ENCODE peak calls at places on chromosomes 16 and 17, in eight cellular contexts. P is CD8-positive, alpha-beta T cell; W is tibial nerve; M is fibroblast of lung; S is CD4-positive, alpha-beta T cell; H is lower leg skin; E is fibroblast of mammary gland; Z is BE2C. Y is an unnamed sample.

GRCh38 chr16:2243031-2243528 is 6.8 kb downstream of the DNASE1L2 start:
- DNase-seq in P (no peak), W (no peak), M (no peak), S (no peak), H (no peak), E (no peak), Z (peak; percentile 56), Y (no peak)

GRCh38 chr17:59756236-59756818 is 48.9 kb downstream of the VMP1 start:
- DNase-seq in P (no peak), W (no peak), M (peak; percentile 75), S (no peak), H (no peak), E (peak; percentile 85), Z (no peak), Y (peak; percentile 70)

GRCh38 chr17:19238167-19238505 is 970 bp downstream of the EPN2 start:
- DNase-seq in P (no peak), W (no peak), M (no peak), S (peak; percentile 1), H (no peak), E (no peak), Z (peak; percentile 22), Y (no peak)

GRCh38 chr17:1882836-1883235 is 53.0 kb downstream of the RPA1 start:
- DNase-seq in P (no peak), W (peak; percentile 36), M (peak; percentile 55), S (peak; percentile 7), H (no peak), E (peak; percentile 52), Z (peak; percentile 36), Y (peak; percentile 26)

GRCh38 chr16:87327798-87328495 is 10.8 kb upstream of the C16orf95 start:
- DNase-seq in P (no peak), W (no peak), M (no peak), S (no peak), H (no peak), E (no peak), Z (no peak), Y (no peak)

GRCh38 chr17:53142890-53143289 is 679.8 kb upstream of the KIF2B start:
- DNase-seq in P (no peak), W (no peak), M (peak; percentile 1), S (no peak), H (no peak), E (no peak), Z (peak; percentile 23), Y (no peak)

GRCh38 chr17:28726396-28726911 is 421 bp upstream of the TLCD1 start:
- DNase-seq in P (peak; percentile 68), W (no peak), M (peak; percentile 57), S (peak; percentile 56), H (peak; percentile 62), E (no peak), Z (peak; percentile 60), Y (peak; percentile 82)

GRCh38 chr17:82246365-82247174 is 17.7 kb downstream of the SLC16A3 start:
- DNase-seq in P (peak; percentile 17), W (no peak), M (peak; percentile 60), S (no peak), H (no peak), E (peak; percentile 91), Z (peak; percentile 60), Y (peak; percentile 65)

GRCh38 chr16:4347010-4347409 is 4.1 kb downstream of the PAM16 start:
- DNase-seq in P (no peak), W (no peak), M (peak; percentile 48), S (no peak), H (no peak), E (peak; percentile 70), Z (no peak), Y (no peak)

GRCh38 chr17:18980682-18981384 is 23.7 kb downstream of the FAM83G start:
- DNase-seq in P (no peak), W (no peak), M (no peak), S (no peak), H (no peak), E (peak; percentile 83), Z (no peak), Y (peak; percentile 67)

GRCh38 chr17:76527430-76528111 is 9.9 kb downstream of the CYGB start:
- DNase-seq in P (peak; percentile 70), W (peak; percentile 73), M (peak; percentile 89), S (peak; percentile 52), H (no peak), E (peak; percentile 92), Z (peak; percentile 85), Y (no peak)

GRCh38 chr16:181668-182021 is 1.4 kb downstream of the HBQ1 start:
- DNase-seq in P (no peak), W (no peak), M (no peak), S (no peak), H (no peak), E (peak; percentile 19), Z (no peak), Y (no peak)

GRCh38 chr16:89931964-89932363 is 8.8 kb downstream of the TUBB3 start:
- DNase-seq in P (no peak), W (no peak), M (no peak), S (no peak), H (no peak), E (no peak), Z (no peak), Y (no peak)

GRCh38 chr17:83203472-83204221 is 124.2 kb downstream of the METRNL start:
- DNase-seq in P (no peak), W (peak; percentile 34), M (no peak), S (no peak), H (peak; percentile 35), E (peak; percentile 68), Z (peak; percentile 3), Y (no peak)

GRCh38 chr17:79907217-79907715 is 68.0 kb upstream of the CBX4 start:
- DNase-seq in P (no peak), W (no peak), M (no peak), S (no peak), H (no peak), E (no peak), Z (peak; percentile 1), Y (no peak)
- TF ChIP-seq CTCF in P (no peak), W (no peak), M (no peak), S (no peak), H (no peak), E (no peak), Z (no peak), Y (no peak)

DNA sequence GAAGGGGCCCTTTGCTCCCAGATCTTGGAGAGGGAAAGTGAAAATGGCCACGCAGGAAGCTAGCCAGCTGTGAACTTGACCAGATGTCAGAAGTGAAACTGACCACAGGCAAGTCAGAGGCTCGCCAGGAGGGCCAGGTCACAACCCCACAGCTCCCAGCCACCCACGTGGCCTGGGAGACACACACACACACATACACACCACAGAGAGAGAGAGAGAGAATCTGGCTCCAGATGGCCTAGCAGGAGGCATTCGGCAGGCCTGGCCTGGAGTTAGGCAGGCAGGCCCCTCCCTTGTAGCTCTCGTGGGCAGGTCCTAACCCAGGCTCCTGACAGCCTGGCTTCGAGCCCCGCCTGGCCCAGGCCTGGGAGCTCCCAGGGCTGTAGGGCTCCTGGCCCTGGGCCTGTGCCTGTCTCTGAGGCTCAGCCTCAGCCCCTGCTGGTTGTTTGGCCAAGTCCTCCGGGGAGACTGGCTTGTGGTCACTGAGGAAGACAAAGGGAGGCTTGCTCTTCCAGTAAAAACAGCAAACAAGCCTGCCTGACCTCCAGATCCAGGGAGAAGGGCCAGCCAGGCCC is 20.2 kb downstream of the NGFR start:
- DNase-seq in P (no peak), W (peak; percentile 89), M (peak; percentile 99), S (no peak), H (peak; percentile 83), E (peak; percentile 99), Z (peak; percentile 95), Y (peak; percentile 97)
- TF ChIP-seq CTCF in P (no peak), W (no peak), M (peak; percentile 50), S (no peak), H (no peak), E (peak; percentile 41), Z (peak; percentile 44), Y (peak; percentile 27)

DNA sequence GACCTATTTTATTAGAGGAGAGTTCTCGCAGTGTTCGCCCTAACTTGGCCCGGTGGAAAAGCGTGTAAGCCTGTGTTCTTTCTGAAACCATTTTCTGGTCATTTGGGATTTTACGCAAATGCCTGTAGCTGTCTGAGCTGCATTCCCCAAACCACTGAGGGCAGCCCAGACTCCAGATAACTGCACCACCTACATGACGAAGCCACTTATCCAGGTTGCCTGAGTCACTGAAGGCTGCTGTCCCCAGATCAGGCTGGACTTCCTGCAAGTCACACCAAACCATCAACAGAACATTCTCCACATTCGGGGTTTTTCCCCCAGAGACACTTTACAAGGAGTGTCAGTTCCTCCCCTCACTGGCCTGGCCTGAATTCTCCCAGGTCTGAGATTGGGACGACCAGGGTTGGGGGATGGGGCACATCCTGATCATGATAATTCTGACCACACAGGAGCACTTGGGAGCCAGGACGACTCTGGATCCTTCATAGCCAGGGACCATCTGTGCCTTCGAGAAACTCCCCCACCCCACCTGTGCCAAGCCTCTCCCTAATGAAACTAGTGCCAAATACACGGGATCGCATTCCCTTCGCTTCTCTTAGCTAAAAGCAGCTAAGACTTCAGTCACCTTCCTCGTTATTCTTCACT is 2.3 kb downstream of the RPRML start:
- DNase-seq in P (no peak), W (no peak), M (no peak), S (no peak), H (no peak), E (no peak), Z (no peak), Y (no peak)
- TF ChIP-seq CTCF in P (no peak), W (no peak), M (no peak), S (no peak), H (no peak), E (no peak), Z (no peak), Y (no peak)

DNA sequence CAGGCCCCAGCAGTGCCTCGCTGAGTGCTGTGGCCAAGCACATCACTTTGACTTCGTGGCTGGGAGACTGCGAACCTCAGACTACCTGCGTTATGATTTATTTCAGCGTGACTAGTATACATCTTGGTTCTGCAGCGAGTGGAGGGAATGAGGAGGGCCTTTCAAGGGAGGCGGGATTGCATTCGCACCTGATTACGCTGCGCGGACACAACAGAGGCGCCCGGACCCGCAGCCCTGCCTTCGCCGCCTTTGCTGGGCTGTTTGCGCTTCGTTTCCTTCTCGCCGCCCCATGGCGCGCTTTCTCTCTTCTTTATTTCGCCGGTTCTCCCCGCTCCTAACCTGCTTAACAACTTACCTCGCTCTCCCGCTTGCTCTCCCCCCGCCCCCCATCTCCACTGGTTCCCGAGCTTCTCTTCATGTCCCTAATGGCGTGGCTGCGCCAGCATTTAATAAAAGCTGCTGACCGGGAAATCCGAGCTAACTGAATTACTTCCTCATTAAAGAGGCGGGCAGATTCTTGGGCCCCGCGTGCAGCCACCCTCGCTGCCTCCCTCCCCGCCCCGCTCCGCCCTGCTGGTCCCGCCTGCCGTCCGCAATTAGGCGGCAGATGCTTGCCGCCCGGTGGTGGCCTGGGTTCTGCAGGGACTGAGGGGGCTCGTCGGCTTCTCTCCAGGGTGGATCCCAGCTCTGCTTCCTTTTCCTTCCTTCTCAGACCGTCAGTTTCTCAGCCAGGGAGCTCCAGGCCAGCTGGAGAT is 257.6 kb upstream of the SDK2 start:
- DNase-seq in P (no peak), W (peak; percentile 21), M (no peak), S (peak; percentile 13), H (no peak), E (peak; percentile 8), Z (peak; percentile 78), Y (no peak)
- TF ChIP-seq CTCF in P (no peak), W (no peak), M (no peak), S (no peak), H (no peak), E (no peak), Z (peak; percentile 23), Y (no peak)